ENCODE peak calls at places on chromosomes 3 and 15, in six cellular contexts. T is neuronal stem cell, W is neural progenitor cell, D is cardiac fibroblast, J is AG09319, I is 8988T. O is an unnamed sample.

GRCh38 chr3:15433531-15433930 is 6.1 kb downstream of the EAF1 start:
- DNase-seq in I (no peak), D (no peak), T (no peak), W (no peak), J (no peak), O (no peak)

GRCh38 chr15:55319537-55320325 is 709 bp downstream of the PIGB start:
- DNase-seq in I (no peak), T (no peak), D (peak; percentile 26), J (peak; percentile 4), W (peak; percentile 7), O (no peak)

GRCh38 chr15:34055868-34056595 is 17.0 kb upstream of the AVEN start:
- DNase-seq in I (no peak), J (peak; percentile 28), W (no peak), D (peak; percentile 92), T (no peak), O (no peak)

GRCh38 chr3:177665122-177665808 is 468.0 kb upstream of the TBL1XR1 start:
- DNase-seq in T (no peak), J (peak; percentile 40), D (peak; percentile 77), W (no peak), I (no peak), O (no peak)

GRCh38 chr3:57199895-57200297 is at the start of gene HESX1:
- DNase-seq in D (no peak), W (peak; percentile 89), T (peak; percentile 46), J (no peak), I (no peak), O (no peak)

GRCh38 chr3:81909756-81910155 is 148.3 kb upstream of the GBE1 start:
- DNase-seq in J (no peak), W (no peak), T (no peak), D (no peak), I (no peak), O (no peak)

GRCh38 chr3:138513073-138513843 is 78.8 kb downstream of the ESYT3 start:
- DNase-seq in W (no peak), J (no peak), T (no peak), D (no peak), I (no peak), O (no peak)

GRCh38 chr3:25830373-25831305 is 40.7 kb downstream of the OXSM start:
- DNase-seq in J (no peak), T (no peak), I (no peak), W (peak; percentile 10), D (no peak), O (no peak)

GRCh38 chr15:68187559-68187958 is 17.6 kb downstream of the CALML4 start:
- DNase-seq in W (no peak), T (no peak), I (no peak), J (peak; percentile 72), D (peak; percentile 93), O (no peak)

GRCh38 chr3:55461896-55462295 is 25.2 kb downstream of the WNT5A start:
- DNase-seq in J (no peak), I (no peak), D (peak; percentile 43), W (no peak), T (no peak), O (no peak)

GRCh38 chr3:94405258-94406035 is 342.6 kb downstream of the NSUN3 start:
- DNase-seq in D (no peak), W (no peak), J (no peak), T (no peak), I (no peak), O (no peak)

GRCh38 chr3:64143399-64144130 is 81.7 kb downstream of the PRICKLE2 start:
- DNase-seq in D (peak; percentile 56), J (no peak), T (no peak), I (no peak), W (no peak), O (no peak)

GRCh38 chr3:58013973-58014649 is 5.9 kb downstream of the FLNB start:
- DNase-seq in I (no peak), W (no peak), J (peak; percentile 91), T (no peak), D (peak; percentile 92), O (no peak)

GRCh38 chr15:49155834-49156627 is 632 bp upstream of the COPS2 start:
- DNase-seq in T (peak; percentile 17), I (no peak), D (peak; percentile 35), J (no peak), W (peak; percentile 42), O (no peak)

GRCh38 chr15:69834256-69834655 is 263.5 kb downstream of the TLE3 start:
- DNase-seq in J (no peak), D (no peak), W (no peak), I (no peak), T (no peak), O (no peak)

GRCh38 chr3:103319912-103320311 is 885.1 kb downstream of the ZPLD1 start:
- DNase-seq in J (no peak), D (no peak), I (no peak), W (peak; percentile 17), T (no peak), O (no peak)

GRCh38 chr3:87247086-87247781 is 20.1 kb downstream of the CHMP2B start:
- DNase-seq in D (no peak), I (no peak), T (no peak), J (no peak), W (no peak), O (no peak)

GRCh38 chr3:183188895-183189462 is 26.4 kb upstream of the LAMP3 start:
- DNase-seq in J (no peak), T (peak; percentile 20), I (peak; percentile 55), W (peak; percentile 61), D (peak; percentile 25), O (no peak)

GRCh38 chr15:33831646-33832045 is 136.7 kb upstream of the CHRM5 start:
- DNase-seq in T (no peak), I (no peak), W (no peak), J (no peak), D (no peak), O (no peak)

GRCh38 chr3:13301295-13301987 is 118.7 kb downstream of the NUP210 start:
- DNase-seq in W (peak; percentile 41), T (no peak), D (peak; percentile 55), J (no peak), I (no peak), O (no peak)

GRCh38 chr3:15794303-15794771 is 3.4 kb downstream of the ANKRD28 start:
- DNase-seq in T (no peak), J (no peak), D (peak; percentile 78), I (no peak), W (no peak), O (no peak)

GRCh38 chr3:99410789-99411311 is 227.5 kb upstream of the COL8A1 start:
- DNase-seq in I (no peak), J (peak; percentile 92), T (peak; percentile 9), W (peak; percentile 29), D (peak; percentile 75), O (no peak)

GRCh38 chr15:60799885-60800728 is 321.2 kb upstream of the ICE2 start:
- DNase-seq in J (no peak), W (no peak), I (no peak), T (no peak), D (no peak), O (no peak)

GRCh38 chr3:23612296-23612891 is 193.4 kb upstream of the UBE2E1 start:
- DNase-seq in D (peak; percentile 38), J (no peak), I (no peak), T (no peak), W (no peak), O (no peak)

GRCh38 chr3:186108106-186108940 is 566 bp downstream of the ETV5 start:
- DNase-seq in W (peak; percentile 88), T (peak; percentile 78), D (peak; percentile 56), I (peak; percentile 77), J (no peak), O (peak; percentile 79)

GRCh38 chr3:178982138-178982537 is 89.5 kb downstream of the ZMAT3 start:
- DNase-seq in D (no peak), I (no peak), T (no peak), J (no peak), W (no peak), O (no peak)

GRCh38 chr3:48222616-48223513 is at the start of gene CAMP:
- DNase-seq in J (no peak), D (peak; percentile 79), I (no peak), T (no peak), W (no peak), O (peak; percentile 92)

GRCh38 chr3:58025406-58025805 is 17.2 kb downstream of the FLNB start:
- DNase-seq in I (no peak), T (no peak), W (no peak), J (no peak), D (no peak), O (no peak)

GRCh38 chr15:58083526-58083925 is 18.0 kb upstream of the ALDH1A2 start:
- DNase-seq in I (no peak), W (no peak), T (no peak), D (no peak), J (no peak), O (no peak)

GRCh38 chr15:100101389-100102089 is 240.2 kb downstream of the ADAMTS17 start:
- DNase-seq in I (no peak), W (no peak), T (no peak), D (no peak), J (no peak), O (no peak)

GRCh38 chr3:159923961-159924360 is 64.7 kb upstream of the IL12A start:
- DNase-seq in J (no peak), W (no peak), T (no peak), D (peak; percentile 20), I (no peak), O (no peak)

GRCh38 chr15:45550436-45550835 is 27.9 kb upstream of the SLC30A4 start:
- DNase-seq in I (no peak), W (no peak), J (no peak), D (no peak), T (no peak), O (no peak)

GRCh38 chr3:150324825-150325224 is 83.3 kb upstream of the TSC22D2 start:
- DNase-seq in T (no peak), D (no peak), W (no peak), J (no peak), I (no peak), O (no peak)

O was measured in Right ventricle myocardium inferior.